ENCODE peak calls at places on chromosomes 13 and 19, in six cellular contexts. D, R, Q, V, L and C are unnamed samples.

GRCh38 chr13:99303863-99304521 is 3.2 kb downstream of the GPR183 start:
- DNase-seq in R (no peak), V (no peak), L (no peak), D (no peak), Q (no peak), C (no peak)

GRCh38 chr19:14977128-14977527 is 2.5 kb downstream of the SLC1A6 start:
- DNase-seq in D (peak), Q (no peak), R (no peak), V (no peak), L (no peak), C (no peak)

GRCh38 chr13:37173214-37173613 is 67.8 kb upstream of the CSNK1A1L start:
- DNase-seq in V (no peak), D (no peak), Q (no peak), R (no peak), L (no peak), C (no peak)

GRCh38 chr13:33615436-33615835 is 202.5 kb upstream of the RFC3 start:
- DNase-seq in Q (no peak), V (no peak), D (no peak), L (no peak), R (no peak), C (no peak)

GRCh38 chr13:99987180-99988047 is 5.8 kb downstream of the ZIC2 start:
- DNase-seq in Q (no peak), V (no peak), R (no peak), D (peak), L (no peak), C (no peak)

GRCh38 chr19:40104754-40105153 is 14.0 kb upstream of the ZNF780A start:
- DNase-seq in V (no peak), R (no peak), L (no peak), Q (no peak), D (no peak), C (no peak)

GRCh38 chr19:4380254-4380727 is 20.1 kb downstream of the SH3GL1 start:
- DNase-seq in L (no peak), R (no peak), V (no peak), D (no peak), Q (no peak), C (no peak)

GRCh38 chr13:72204291-72204690 is 337.3 kb upstream of the DACH1 start:
- DNase-seq in L (no peak), Q (no peak), D (no peak), V (no peak), R (peak), C (no peak)

GRCh38 chr13:64339373-64340063 is 2890.6 kb downstream of the PCDH9 start:
- DNase-seq in D (no peak), R (no peak), V (no peak), Q (no peak), L (no peak), C (no peak)

GRCh38 chr13:113065406-113066141 is 40.0 kb upstream of the F7 start:
- DNase-seq in V (no peak), R (no peak), Q (no peak), D (no peak), L (no peak), C (no peak)

GRCh38 chr19:41705393-41706174 is 2.8 kb upstream of the CEACAM5 start:
- DNase-seq in D (peak), Q (no peak), L (peak), R (peak), V (peak), C (peak)

GRCh38 chr19:45448887-45449299 is 18.9 kb upstream of the FOSB start:
- DNase-seq in V (no peak), L (no peak), R (no peak), D (no peak), Q (no peak), C (no peak)

GRCh38 chr13:105806335-105806920 is 729.0 kb downstream of the EFNB2 start:
- DNase-seq in L (no peak), D (no peak), R (peak), V (no peak), Q (no peak), C (no peak)

GRCh38 chr13:34941835-34942731 is at the start of gene NBEA:
- DNase-seq in Q (peak), R (peak), L (peak), D (peak), V (peak), C (peak)

GRCh38 chr19:15398501-15399233 is 19.1 kb upstream of the AKAP8 start:
- DNase-seq in Q (no peak), L (no peak), V (no peak), D (no peak), R (no peak), C (no peak)

GRCh38 chr19:40249781-40250180 is 23.3 kb upstream of the CCNP start:
- DNase-seq in Q (no peak), D (no peak), L (no peak), R (no peak), V (no peak), C (no peak)

GRCh38 chr13:89455741-89456140 is 1784.6 kb downstream of the SLITRK5 start:
- DNase-seq in L (no peak), R (no peak), Q (no peak), V (no peak), D (no peak), C (no peak)

GRCh38 chr13:97849305-97849704 is 104.2 kb upstream of the IPO5 start:
- DNase-seq in V (no peak), R (peak), L (peak), D (peak), Q (no peak), C (no peak)

GRCh38 chr19:2302319-2303208 is 5.4 kb downstream of the LINGO3 start:
- DNase-seq in L (no peak), R (no peak), V (no peak), D (peak), Q (peak), C (no peak)

GRCh38 chr13:84136582-84136981 is 254.3 kb upstream of the SLITRK1 start:
- DNase-seq in Q (no peak), D (no peak), R (no peak), L (no peak), V (no peak), C (no peak)

GRCh38 chr19:38737297-38737865 is 6.9 kb downstream of the CAPN12 start:
- DNase-seq in V (no peak), R (no peak), Q (no peak), D (no peak), L (peak), C (no peak)